ENCODE peak calls at places on chromosomes 16 and 17, in five cellular contexts. F is SK-N-SH, O is GM12878, W is A549, X is IMR-90. U is an unnamed sample.

GRCh38 chr16:57740423-57741071 is 5.0 kb downstream of the KATNB1 start:
- DNase-seq in F (no peak), O (no peak), W (no peak), X (no peak), U (no peak)

GRCh38 chr16:11361043-11361442 is 15.8 kb downstream of the RMI2 start:
- DNase-seq in F (no peak), O (no peak), W (no peak), X (no peak), U (no peak)

GRCh38 chr17:42472709-42473521 is 14.2 kb downstream of the ATP6V0A1 start:
- DNase-seq in F (no peak), O (no peak), W (no peak), X (peak), U (no peak)

GRCh38 chr16:75402821-75403475 is 30.4 kb downstream of the CFDP1 start:
- DNase-seq in F (peak), O (no peak), W (peak), X (peak), U (peak)

GRCh38 chr16:48963901-48964615 is 317.6 kb downstream of the CBLN1 start:
- DNase-seq in F (no peak), O (no peak), W (no peak), X (peak), U (no peak)

GRCh38 chr16:19203374-19203966 is 35.4 kb downstream of the SYT17 start:
- DNase-seq in F (no peak), O (peak), W (no peak), X (no peak), U (no peak)

GRCh38 chr16:71570143-71570542 is 6.7 kb downstream of the TAT start:
- DNase-seq in F (no peak), O (no peak), W (no peak), X (no peak), U (no peak)

GRCh38 chr17:64202683-64203430 is 60.2 kb downstream of the TEX2 start:
- DNase-seq in F (peak), O (no peak), W (no peak), X (peak), U (peak)

GRCh38 chr17:38815576-38816193 is 9.4 kb downstream of the CWC25 start:
- DNase-seq in F (no peak), O (no peak), W (peak), X (peak), U (peak)

GRCh38 chr16:85238233-85238647 is 126.0 kb upstream of the CIBAR2 start:
- DNase-seq in F (peak), O (no peak), W (no peak), X (peak), U (no peak)

GRCh38 chr17:8110907-8111306 is 7.4 kb downstream of the ALOXE3 start:
- DNase-seq in F (no peak), O (no peak), W (no peak), X (no peak), U (no peak)

GRCh38 chr17:27596571-27597187 is 34.3 kb upstream of the LGALS9 start:
- DNase-seq in F (peak), O (no peak), W (no peak), X (no peak), U (no peak)

GRCh38 chr17:6496116-6496481 is 51.8 kb downstream of the PIMREG start:
- DNase-seq in F (no peak), O (no peak), W (no peak), X (no peak), U (no peak)

GRCh38 chr17:60896996-60897395 is 219.3 kb downstream of the BCAS3 start:
- DNase-seq in F (no peak), O (no peak), W (no peak), X (no peak), U (no peak)

GRCh38 chr16:28181557-28181914 is 30.2 kb downstream of the XPO6 start:
- DNase-seq in F (no peak), O (no peak), W (peak), X (peak), U (no peak)

GRCh38 chr16:87762620-87763019 is 3.2 kb downstream of the KLHDC4 start:
- DNase-seq in F (no peak), O (no peak), W (no peak), X (no peak), U (no peak)

GRCh38 chr17:39753514-39754160 is 15.9 kb downstream of the GRB7 start:
- DNase-seq in F (peak), O (no peak), W (no peak), X (no peak), U (no peak)

GRCh38 chr16:67775273-67775672 is 31.1 kb downstream of the RANBP10 start:
- DNase-seq in F (no peak), O (no peak), W (no peak), X (no peak), U (no peak)

GRCh38 chr17:48841395-48841831 is 10.6 kb downstream of the CALCOCO2 start:
- DNase-seq in F (no peak), O (peak), W (no peak), X (peak), U (no peak)

GRCh38 chr16:72921106-72921505 is 126.8 kb downstream of the ZFHX3 start:
- DNase-seq in F (no peak), O (no peak), W (no peak), X (no peak), U (no peak)

GRCh38 chr17:49592263-49592662 is 16.6 kb downstream of the NXPH3 start:
- DNase-seq in F (no peak), O (no peak), W (no peak), X (no peak), U (no peak)

GRCh38 chr16:50246299-50247122 is 19.8 kb upstream of the ADCY7 start:
- DNase-seq in F (peak), O (no peak), W (no peak), X (no peak), U (no peak)

GRCh38 chr17:3794890-3795757 is 5.9 kb downstream of the ITGAE start:
- DNase-seq in F (no peak), O (no peak), W (peak), X (peak), U (no peak)

DNA sequence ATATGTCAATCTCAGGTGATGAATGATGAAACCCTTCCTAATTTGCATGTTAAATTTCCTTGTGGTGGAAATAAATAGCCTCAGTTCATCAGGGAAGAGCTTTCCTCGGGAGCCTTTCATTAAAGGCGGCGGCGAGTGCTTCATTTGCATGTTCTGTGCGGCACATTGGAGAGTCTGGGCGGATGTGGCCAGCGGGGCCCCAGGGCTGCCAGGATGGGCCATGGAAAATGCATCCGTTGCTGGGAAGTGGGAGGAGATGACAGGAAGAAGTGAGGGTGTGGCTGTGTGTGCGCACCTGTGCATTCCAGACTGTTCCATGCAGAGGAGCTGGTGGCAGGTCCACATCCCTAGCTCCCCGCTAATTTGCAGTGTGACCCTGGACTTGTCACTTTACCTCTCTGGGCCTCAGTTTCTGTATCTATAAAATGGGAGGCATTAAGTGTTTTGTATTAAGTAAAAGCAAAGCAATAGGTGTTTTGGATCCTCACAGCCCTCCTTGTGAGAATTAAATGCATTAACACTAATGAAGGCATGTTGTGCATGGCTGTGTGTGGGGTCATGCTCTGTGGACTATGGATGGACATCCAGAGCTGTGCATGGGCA is 150.9 kb downstream of the SDK2 start:
- DNase-seq in F (peak), O (no peak), W (no peak), X (no peak), U (no peak)
- TF ChIP-seq RCOR1 in F (no peak), O (no peak), W (no peak), X (no peak), U (no peak)

GRCh38 chr17:78117027-78117981 is 11.3 kb downstream of the TMC6 start:
- DNase-seq in F (peak), O (no peak), W (no peak), X (no peak), U (no peak)
- TF ChIP-seq RCOR1 in F (no peak), O (no peak), W (no peak), X (no peak), U (no peak)

GRCh38 chr17:4969551-4970231 is 2.1 kb upstream of the SPAG7 start:
- DNase-seq in F (no peak), O (no peak), W (no peak), X (peak), U (no peak)
- TF ChIP-seq RCOR1 in F (no peak), O (no peak), W (no peak), X (no peak), U (no peak)

DNA sequence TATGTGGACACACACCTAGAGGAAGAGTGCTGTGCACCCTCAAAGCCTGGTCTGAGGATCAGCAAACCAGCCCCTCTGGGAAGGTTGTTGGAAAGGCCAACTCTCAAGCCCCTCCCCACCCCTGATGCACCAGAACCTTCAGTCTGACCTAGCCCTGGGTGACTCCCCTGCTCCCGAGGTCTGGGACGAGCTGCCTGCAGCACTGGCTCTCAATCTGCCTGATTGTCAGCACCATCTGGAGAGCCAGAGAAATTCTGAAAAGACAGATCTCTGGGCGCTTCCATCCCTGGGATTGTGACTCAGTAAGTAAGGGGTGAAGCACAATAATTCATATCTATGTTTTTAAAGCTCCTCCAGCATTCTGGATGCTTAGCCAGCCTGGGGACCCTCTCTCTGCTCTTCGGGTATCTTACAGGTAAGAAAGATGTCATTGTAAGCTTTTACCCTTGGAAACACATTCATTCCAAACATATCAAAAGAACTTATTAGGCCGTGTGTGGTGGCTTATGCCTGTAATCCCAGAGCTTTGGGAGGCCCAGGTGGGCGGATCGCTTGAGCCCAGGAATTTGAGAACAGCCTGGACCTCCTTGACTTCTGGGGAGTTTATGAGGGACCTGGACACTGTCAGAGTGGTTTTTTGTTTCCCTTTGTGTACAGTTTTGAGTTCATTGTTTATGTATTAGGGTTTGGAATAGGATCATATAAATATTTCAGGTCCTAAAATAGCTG is 147.5 kb downstream of the KCNJ12 start:
- DNase-seq in F (peak), O (no peak), W (no peak), X (no peak), U (no peak)
- TF ChIP-seq RCOR1 in F (no peak), O (no peak), W (no peak), X (no peak), U (no peak)

GRCh38 chr17:32927201-32927723 is 691 bp upstream of the TMEM98 start:
- DNase-seq in F (no peak), O (no peak), W (no peak), X (peak), U (no peak)
- TF ChIP-seq RCOR1 in F (no peak), O (no peak), W (no peak), X (no peak), U (no peak)

DNA sequence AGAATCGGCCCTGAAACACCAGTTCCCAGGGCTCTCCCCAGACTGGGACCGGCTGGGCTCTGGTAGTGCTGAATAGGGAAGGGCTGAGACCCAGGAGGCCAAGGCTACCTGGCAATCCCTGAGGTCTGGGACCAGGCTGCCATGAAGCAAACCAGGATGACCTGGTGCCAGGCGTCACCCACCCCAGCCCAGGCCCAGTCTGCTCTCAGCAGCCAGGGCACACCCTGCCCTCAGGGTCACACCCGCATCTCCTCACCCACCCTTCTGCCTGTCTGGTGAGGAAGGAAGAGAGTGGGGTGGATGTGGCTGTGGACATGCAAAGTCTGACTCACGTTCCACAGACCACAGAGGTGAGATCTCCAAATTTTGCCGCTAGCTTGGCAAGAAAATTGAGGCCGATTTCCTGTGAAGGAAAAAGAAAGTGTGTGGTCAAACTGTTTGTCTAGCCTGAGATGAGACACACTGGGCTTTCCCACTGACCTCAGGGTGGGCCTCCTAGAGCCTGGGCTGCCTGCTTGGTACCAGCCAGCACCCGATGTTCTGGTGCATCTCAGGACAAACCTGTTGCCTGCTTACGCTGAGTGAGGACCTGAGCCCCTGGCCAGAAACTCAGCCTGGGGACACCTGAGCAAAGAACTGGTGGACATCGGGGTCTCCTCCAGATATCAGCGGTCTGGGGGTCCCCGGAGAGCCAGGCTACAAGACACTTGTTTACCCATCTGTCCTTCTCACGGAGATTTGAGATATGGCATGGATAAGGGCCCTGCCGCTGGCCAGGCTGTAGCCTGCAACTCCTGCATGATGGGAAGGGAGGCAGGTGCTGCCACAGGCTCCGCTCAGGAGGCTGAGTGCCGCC is 6.3 kb upstream of the RAB37 start:
- DNase-seq in F (no peak), O (no peak), W (no peak), X (no peak), U (no peak)
- TF ChIP-seq RCOR1 in F (no peak), O (no peak), W (no peak), X (no peak), U (no peak)

GRCh38 chr16:89103781-89104180 is 10.1 kb downstream of the ACSF3 start:
- DNase-seq in F (no peak), O (no peak), W (no peak), X (no peak), U (no peak)

GRCh38 chr16:89105599-89106151 is 12.0 kb downstream of the ACSF3 start:
- DNase-seq in F (no peak), O (no peak), W (no peak), X (no peak), U (no peak)

GRCh38 chr16:89104930-89105571 is 11.4 kb downstream of the ACSF3 start:
- DNase-seq in F (no peak), O (no peak), W (no peak), X (no peak), U (no peak)

GRCh38 chr16:89103156-89103555 is 9.5 kb downstream of the ACSF3 start:
- DNase-seq in F (no peak), O (no peak), W (no peak), X (no peak), U (no peak)

DNA sequence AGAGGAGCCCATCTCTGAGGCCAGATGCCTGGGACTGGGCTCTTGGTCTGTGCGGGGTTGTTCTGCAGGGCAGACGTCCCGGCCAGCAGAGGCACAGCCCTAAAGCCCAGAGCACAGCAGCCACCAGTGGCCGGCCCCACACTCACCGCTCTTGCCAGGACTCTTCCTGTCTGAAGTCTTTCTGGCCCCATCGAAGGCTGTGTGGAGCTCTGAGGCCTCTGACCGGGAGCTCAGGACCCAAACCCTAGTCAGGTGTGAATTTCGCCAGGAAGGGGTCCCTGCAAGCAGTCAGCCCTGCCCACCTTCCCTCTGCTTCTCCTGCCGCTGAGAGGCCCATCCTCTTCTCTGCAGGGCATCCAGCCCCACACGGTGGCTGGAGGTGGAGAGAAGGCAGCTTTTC is 10.7 kb downstream of the ACSF3 start:
- DNase-seq in F (no peak), O (no peak), W (no peak), X (no peak), U (no peak)
- TF ChIP-seq RCOR1 in F (no peak), O (no peak), W (no peak), X (no peak), U (no peak)

GRCh38 chr16:56463153-56463552 is 11.8 kb downstream of the OGFOD1 start:
- DNase-seq in F (no peak), O (no peak), W (no peak), X (no peak), U (no peak)
- TF ChIP-seq RCOR1 in F (no peak), O (no peak), W (no peak), X (no peak), U (no peak)

GRCh38 chr17:80832888-80833583 is 158.6 kb upstream of the CHMP6 start:
- DNase-seq in F (peak), O (peak), W (peak), X (peak), U (peak)
- TF ChIP-seq RCOR1 in F (peak), O (no peak), W (no peak), X (peak), U (peak)

U was measured in K562.